ENCODE peak calls at places on chromosomes 5 and 9, in eight cellular contexts. One of them, this sample, is unnamed.

GRCh38 chr5:175692235-175692995 is 34.5 kb downstream of the HRH2 start:
- DNase-seq in Jurkat, Clone E6-1: no peak
- DNase-seq in mesenchymal stem cell: no peak
- DNase-seq in cerebellum: no peak
- DNase-seq in nephron progenitor cell: no peak
- DNase-seq in foreskin fibroblast: no peak
- DNase-seq in activated T-helper 9 cell treated with anti-CD3 and anti-CD28 coated beads, Interleukin-2, amount 50 U/mL, for 16 hours: no peak
- DNase-seq in kidney: peak; percentile 44
- DNase-seq in this sample: no peak

GRCh38 chr5:73176250-73176649 is 3.3 kb downstream of the TMEM174 start:
- DNase-seq in Jurkat, Clone E6-1: no peak
- DNase-seq in mesenchymal stem cell: no peak
- DNase-seq in cerebellum: no peak
- DNase-seq in nephron progenitor cell: no peak
- DNase-seq in foreskin fibroblast: no peak
- DNase-seq in activated T-helper 9 cell treated with anti-CD3 and anti-CD28 coated beads, Interleukin-2, amount 50 U/mL, for 16 hours: no peak
- DNase-seq in kidney: no peak
- DNase-seq in this sample: no peak

GRCh38 chr9:35689351-35689600 is 449 bp downstream of the TPM2 start:
- DNase-seq in Jurkat, Clone E6-1: no peak
- DNase-seq in mesenchymal stem cell: no peak
- DNase-seq in cerebellum: no peak
- DNase-seq in nephron progenitor cell: no peak
- DNase-seq in foreskin fibroblast: no peak
- DNase-seq in activated T-helper 9 cell treated with anti-CD3 and anti-CD28 coated beads, Interleukin-2, amount 50 U/mL, for 16 hours: no peak
- DNase-seq in kidney: no peak
- DNase-seq in this sample: no peak

GRCh38 chr9:37191403-37192089 is 71.2 kb downstream of the ZCCHC7 start:
- DNase-seq in Jurkat, Clone E6-1: no peak
- DNase-seq in mesenchymal stem cell: no peak
- DNase-seq in cerebellum: no peak
- DNase-seq in nephron progenitor cell: no peak
- DNase-seq in foreskin fibroblast: no peak
- DNase-seq in activated T-helper 9 cell treated with anti-CD3 and anti-CD28 coated beads, Interleukin-2, amount 50 U/mL, for 16 hours: no peak
- DNase-seq in kidney: no peak
- DNase-seq in this sample: no peak

GRCh38 chr5:116746668-116747067 is 172.0 kb upstream of the SEMA6A start:
- DNase-seq in Jurkat, Clone E6-1: no peak
- DNase-seq in mesenchymal stem cell: peak; percentile 9
- DNase-seq in cerebellum: no peak
- DNase-seq in nephron progenitor cell: no peak
- DNase-seq in foreskin fibroblast: no peak
- DNase-seq in activated T-helper 9 cell treated with anti-CD3 and anti-CD28 coated beads, Interleukin-2, amount 50 U/mL, for 16 hours: no peak
- DNase-seq in kidney: no peak
- DNase-seq in this sample: no peak

GRCh38 chr5:18314192-18314778 is 680.0 kb downstream of the TAF11L14 start:
- DNase-seq in Jurkat, Clone E6-1: peak; percentile 16
- DNase-seq in mesenchymal stem cell: peak; percentile 29
- DNase-seq in cerebellum: peak; percentile 25
- DNase-seq in nephron progenitor cell: peak; percentile 16
- DNase-seq in foreskin fibroblast: peak; percentile 2
- DNase-seq in activated T-helper 9 cell treated with anti-CD3 and anti-CD28 coated beads, Interleukin-2, amount 50 U/mL, for 16 hours: no peak
- DNase-seq in kidney: no peak
- DNase-seq in this sample: no peak

GRCh38 chr5:76084496-76085285 is 1.5 kb downstream of the SV2C start:
- DNase-seq in Jurkat, Clone E6-1: no peak
- DNase-seq in mesenchymal stem cell: no peak
- DNase-seq in cerebellum: no peak
- DNase-seq in nephron progenitor cell: peak; percentile 71
- DNase-seq in foreskin fibroblast: no peak
- DNase-seq in activated T-helper 9 cell treated with anti-CD3 and anti-CD28 coated beads, Interleukin-2, amount 50 U/mL, for 16 hours: no peak
- DNase-seq in kidney: peak; percentile 51
- DNase-seq in this sample: no peak

GRCh38 chr5:179422840-179423523 is 77.7 kb upstream of the ADAMTS2 start:
- DNase-seq in Jurkat, Clone E6-1: no peak
- DNase-seq in mesenchymal stem cell: no peak
- DNase-seq in cerebellum: no peak
- DNase-seq in nephron progenitor cell: no peak
- DNase-seq in foreskin fibroblast: no peak
- DNase-seq in activated T-helper 9 cell treated with anti-CD3 and anti-CD28 coated beads, Interleukin-2, amount 50 U/mL, for 16 hours: no peak
- DNase-seq in kidney: no peak
- DNase-seq in this sample: no peak

GRCh38 chr5:100516285-100516684 is 18.9 kb upstream of the FAM174A start:
- DNase-seq in Jurkat, Clone E6-1: no peak
- DNase-seq in mesenchymal stem cell: no peak
- DNase-seq in cerebellum: no peak
- DNase-seq in nephron progenitor cell: no peak
- DNase-seq in foreskin fibroblast: no peak
- DNase-seq in activated T-helper 9 cell treated with anti-CD3 and anti-CD28 coated beads, Interleukin-2, amount 50 U/mL, for 16 hours: no peak
- DNase-seq in kidney: no peak
- DNase-seq in this sample: no peak

GRCh38 chr5:54379590-54379989 is 69.2 kb upstream of the ARL15 start:
- DNase-seq in Jurkat, Clone E6-1: no peak
- DNase-seq in mesenchymal stem cell: no peak
- DNase-seq in cerebellum: no peak
- DNase-seq in nephron progenitor cell: no peak
- DNase-seq in foreskin fibroblast: no peak
- DNase-seq in activated T-helper 9 cell treated with anti-CD3 and anti-CD28 coated beads, Interleukin-2, amount 50 U/mL, for 16 hours: no peak
- DNase-seq in kidney: no peak
- DNase-seq in this sample: no peak

GRCh38 chr5:132391247-132391646 is 21.7 kb downstream of the SLC22A5 start:
- DNase-seq in Jurkat, Clone E6-1: no peak
- DNase-seq in mesenchymal stem cell: no peak
- DNase-seq in cerebellum: no peak
- DNase-seq in nephron progenitor cell: no peak
- DNase-seq in foreskin fibroblast: no peak
- DNase-seq in activated T-helper 9 cell treated with anti-CD3 and anti-CD28 coated beads, Interleukin-2, amount 50 U/mL, for 16 hours: no peak
- DNase-seq in kidney: no peak
- DNase-seq in this sample: no peak

GRCh38 chr9:94703488-94704140 is 22.9 kb upstream of the AOPEP start:
- DNase-seq in Jurkat, Clone E6-1: no peak
- DNase-seq in mesenchymal stem cell: no peak
- DNase-seq in cerebellum: no peak
- DNase-seq in nephron progenitor cell: no peak
- DNase-seq in foreskin fibroblast: no peak
- DNase-seq in activated T-helper 9 cell treated with anti-CD3 and anti-CD28 coated beads, Interleukin-2, amount 50 U/mL, for 16 hours: no peak
- DNase-seq in kidney: no peak
- DNase-seq in this sample: no peak

GRCh38 chr9:16664211-16664610 is 206.3 kb downstream of the BNC2 start:
- DNase-seq in Jurkat, Clone E6-1: no peak
- DNase-seq in mesenchymal stem cell: no peak
- DNase-seq in cerebellum: no peak
- DNase-seq in nephron progenitor cell: no peak
- DNase-seq in foreskin fibroblast: no peak
- DNase-seq in activated T-helper 9 cell treated with anti-CD3 and anti-CD28 coated beads, Interleukin-2, amount 50 U/mL, for 16 hours: no peak
- DNase-seq in kidney: no peak
- DNase-seq in this sample: no peak

GRCh38 chr9:108663381-108663876 is 192.4 kb downstream of the ACTL7B start:
- DNase-seq in Jurkat, Clone E6-1: no peak
- DNase-seq in mesenchymal stem cell: peak; percentile 20
- DNase-seq in cerebellum: no peak
- DNase-seq in nephron progenitor cell: no peak
- DNase-seq in foreskin fibroblast: no peak
- DNase-seq in activated T-helper 9 cell treated with anti-CD3 and anti-CD28 coated beads, Interleukin-2, amount 50 U/mL, for 16 hours: no peak
- DNase-seq in kidney: no peak
- DNase-seq in this sample: no peak

GRCh38 chr5:159230657-159231056 is 21.3 kb upstream of the RNF145 start:
- DNase-seq in Jurkat, Clone E6-1: no peak
- DNase-seq in mesenchymal stem cell: no peak
- DNase-seq in cerebellum: no peak
- DNase-seq in nephron progenitor cell: no peak
- DNase-seq in foreskin fibroblast: no peak
- DNase-seq in activated T-helper 9 cell treated with anti-CD3 and anti-CD28 coated beads, Interleukin-2, amount 50 U/mL, for 16 hours: no peak
- DNase-seq in kidney: no peak
- DNase-seq in this sample: no peak

GRCh38 chr9:121826711-121827110 is 175.3 kb downstream of the DAB2IP start:
- DNase-seq in Jurkat, Clone E6-1: no peak
- DNase-seq in mesenchymal stem cell: no peak
- DNase-seq in cerebellum: no peak
- DNase-seq in nephron progenitor cell: no peak
- DNase-seq in foreskin fibroblast: no peak
- DNase-seq in activated T-helper 9 cell treated with anti-CD3 and anti-CD28 coated beads, Interleukin-2, amount 50 U/mL, for 16 hours: no peak
- DNase-seq in kidney: no peak
- DNase-seq in this sample: no peak

GRCh38 chr9:73080110-73080683 is 71.5 kb upstream of the ANXA1 start:
- DNase-seq in Jurkat, Clone E6-1: no peak
- DNase-seq in mesenchymal stem cell: no peak
- DNase-seq in cerebellum: no peak
- DNase-seq in nephron progenitor cell: peak; percentile 13
- DNase-seq in foreskin fibroblast: no peak
- DNase-seq in activated T-helper 9 cell treated with anti-CD3 and anti-CD28 coated beads, Interleukin-2, amount 50 U/mL, for 16 hours: no peak
- DNase-seq in kidney: no peak
- DNase-seq in this sample: no peak

GRCh38 chr9:91951944-91952520 is 2.0 kb upstream of the ROR2 start:
- DNase-seq in Jurkat, Clone E6-1: no peak
- DNase-seq in mesenchymal stem cell: peak; percentile 75
- DNase-seq in cerebellum: no peak
- DNase-seq in nephron progenitor cell: no peak
- DNase-seq in foreskin fibroblast: peak; percentile 23
- DNase-seq in activated T-helper 9 cell treated with anti-CD3 and anti-CD28 coated beads, Interleukin-2, amount 50 U/mL, for 16 hours: no peak
- DNase-seq in kidney: no peak
- DNase-seq in this sample: no peak

GRCh38 chr9:123453904-123454321 is 97.9 kb downstream of the CRB2 start:
- DNase-seq in Jurkat, Clone E6-1: no peak
- DNase-seq in mesenchymal stem cell: no peak
- DNase-seq in cerebellum: peak; percentile 24
- DNase-seq in nephron progenitor cell: no peak
- DNase-seq in foreskin fibroblast: no peak
- DNase-seq in activated T-helper 9 cell treated with anti-CD3 and anti-CD28 coated beads, Interleukin-2, amount 50 U/mL, for 16 hours: no peak
- DNase-seq in kidney: no peak
- DNase-seq in this sample: no peak

GRCh38 chr9:137834846-137835546 is 42.6 kb upstream of the CACNA1B start:
- DNase-seq in Jurkat, Clone E6-1: no peak
- DNase-seq in mesenchymal stem cell: no peak
- DNase-seq in cerebellum: no peak
- DNase-seq in nephron progenitor cell: no peak
- DNase-seq in foreskin fibroblast: no peak
- DNase-seq in activated T-helper 9 cell treated with anti-CD3 and anti-CD28 coated beads, Interleukin-2, amount 50 U/mL, for 16 hours: no peak
- DNase-seq in kidney: no peak
- DNase-seq in this sample: no peak

GRCh38 chr5:178114325-178115135 is 1.2 kb downstream of the N4BP3 start:
- DNase-seq in Jurkat, Clone E6-1: no peak
- DNase-seq in mesenchymal stem cell: no peak
- DNase-seq in cerebellum: peak; percentile 64
- DNase-seq in nephron progenitor cell: peak; percentile 34
- DNase-seq in foreskin fibroblast: no peak
- DNase-seq in activated T-helper 9 cell treated with anti-CD3 and anti-CD28 coated beads, Interleukin-2, amount 50 U/mL, for 16 hours: peak; percentile 23
- DNase-seq in kidney: peak; percentile 82
- DNase-seq in this sample: no peak

GRCh38 chr9:71783120-71783523 is 14.8 kb upstream of the CEMIP2 start:
- DNase-seq in Jurkat, Clone E6-1: peak; percentile 56
- DNase-seq in mesenchymal stem cell: no peak
- DNase-seq in cerebellum: peak; percentile 33
- DNase-seq in nephron progenitor cell: no peak
- DNase-seq in foreskin fibroblast: no peak
- DNase-seq in activated T-helper 9 cell treated with anti-CD3 and anti-CD28 coated beads, Interleukin-2, amount 50 U/mL, for 16 hours: peak; percentile 75
- DNase-seq in kidney: peak; percentile 87
- DNase-seq in this sample: no peak

GRCh38 chr9:136047076-136047774 is 47.9 kb downstream of the NACC2 start:
- DNase-seq in Jurkat, Clone E6-1: no peak
- DNase-seq in mesenchymal stem cell: no peak
- DNase-seq in cerebellum: peak; percentile 53
- DNase-seq in nephron progenitor cell: no peak
- DNase-seq in foreskin fibroblast: no peak
- DNase-seq in activated T-helper 9 cell treated with anti-CD3 and anti-CD28 coated beads, Interleukin-2, amount 50 U/mL, for 16 hours: no peak
- DNase-seq in kidney: peak; percentile 75
- DNase-seq in this sample: no peak

GRCh38 chr9:109335121-109335520 is 14.3 kb upstream of the EPB41L4B start:
- DNase-seq in Jurkat, Clone E6-1: no peak
- DNase-seq in mesenchymal stem cell: no peak
- DNase-seq in cerebellum: no peak
- DNase-seq in nephron progenitor cell: no peak
- DNase-seq in foreskin fibroblast: no peak
- DNase-seq in activated T-helper 9 cell treated with anti-CD3 and anti-CD28 coated beads, Interleukin-2, amount 50 U/mL, for 16 hours: no peak
- DNase-seq in kidney: no peak
- DNase-seq in this sample: no peak

GRCh38 chr9:107260437-107261081 is 22.5 kb upstream of the RAD23B start:
- DNase-seq in Jurkat, Clone E6-1: no peak
- DNase-seq in mesenchymal stem cell: no peak
- DNase-seq in cerebellum: no peak
- DNase-seq in nephron progenitor cell: no peak
- DNase-seq in foreskin fibroblast: no peak
- DNase-seq in activated T-helper 9 cell treated with anti-CD3 and anti-CD28 coated beads, Interleukin-2, amount 50 U/mL, for 16 hours: no peak
- DNase-seq in kidney: no peak
- DNase-seq in this sample: no peak

GRCh38 chr9:15389636-15390035 is 33.0 kb upstream of the SNAPC3 start:
- DNase-seq in Jurkat, Clone E6-1: no peak
- DNase-seq in mesenchymal stem cell: no peak
- DNase-seq in cerebellum: no peak
- DNase-seq in nephron progenitor cell: no peak
- DNase-seq in foreskin fibroblast: no peak
- DNase-seq in activated T-helper 9 cell treated with anti-CD3 and anti-CD28 coated beads, Interleukin-2, amount 50 U/mL, for 16 hours: no peak
- DNase-seq in kidney: no peak
- DNase-seq in this sample: no peak

GRCh38 chr9:113992994-113993393 is 85.1 kb downstream of the AMBP start:
- DNase-seq in Jurkat, Clone E6-1: peak; percentile 39
- DNase-seq in mesenchymal stem cell: no peak
- DNase-seq in cerebellum: no peak
- DNase-seq in nephron progenitor cell: no peak
- DNase-seq in foreskin fibroblast: no peak
- DNase-seq in activated T-helper 9 cell treated with anti-CD3 and anti-CD28 coated beads, Interleukin-2, amount 50 U/mL, for 16 hours: no peak
- DNase-seq in kidney: peak; percentile 26
- DNase-seq in this sample: no peak

GRCh38 chr9:71349218-71349617 is 227.8 kb upstream of the TRPM3 start:
- DNase-seq in Jurkat, Clone E6-1: no peak
- DNase-seq in mesenchymal stem cell: peak; percentile 3
- DNase-seq in cerebellum: no peak
- DNase-seq in nephron progenitor cell: no peak
- DNase-seq in foreskin fibroblast: no peak
- DNase-seq in activated T-helper 9 cell treated with anti-CD3 and anti-CD28 coated beads, Interleukin-2, amount 50 U/mL, for 16 hours: no peak
- DNase-seq in kidney: no peak
- DNase-seq in this sample: peak; percentile 61

GRCh38 chr5:90399251-90399650 is 10.3 kb downstream of the CETN3 start:
- DNase-seq in Jurkat, Clone E6-1: no peak
- DNase-seq in mesenchymal stem cell: no peak
- DNase-seq in cerebellum: no peak
- DNase-seq in nephron progenitor cell: no peak
- DNase-seq in foreskin fibroblast: no peak
- DNase-seq in activated T-helper 9 cell treated with anti-CD3 and anti-CD28 coated beads, Interleukin-2, amount 50 U/mL, for 16 hours: no peak
- DNase-seq in kidney: no peak
- DNase-seq in this sample: no peak

GRCh38 chr5:69086206-69086605 is 7.6 kb upstream of the SLC30A5 start:
- DNase-seq in Jurkat, Clone E6-1: no peak
- DNase-seq in mesenchymal stem cell: no peak
- DNase-seq in cerebellum: no peak
- DNase-seq in nephron progenitor cell: no peak
- DNase-seq in foreskin fibroblast: no peak
- DNase-seq in activated T-helper 9 cell treated with anti-CD3 and anti-CD28 coated beads, Interleukin-2, amount 50 U/mL, for 16 hours: no peak
- DNase-seq in kidney: no peak
- DNase-seq in this sample: no peak

GRCh38 chr9:127344373-127344995 is 52.5 kb upstream of the SLC2A8 start:
- DNase-seq in Jurkat, Clone E6-1: no peak
- DNase-seq in mesenchymal stem cell: peak; percentile 38
- DNase-seq in cerebellum: no peak
- DNase-seq in nephron progenitor cell: no peak
- DNase-seq in foreskin fibroblast: peak; percentile 27
- DNase-seq in activated T-helper 9 cell treated with anti-CD3 and anti-CD28 coated beads, Interleukin-2, amount 50 U/mL, for 16 hours: no peak
- DNase-seq in kidney: no peak
- DNase-seq in this sample: no peak

GRCh38 chr9:130174025-130174424 is 1.8 kb downstream of the NCS1 start:
- DNase-seq in Jurkat, Clone E6-1: no peak
- DNase-seq in mesenchymal stem cell: no peak
- DNase-seq in cerebellum: no peak
- DNase-seq in nephron progenitor cell: no peak
- DNase-seq in foreskin fibroblast: no peak
- DNase-seq in activated T-helper 9 cell treated with anti-CD3 and anti-CD28 coated beads, Interleukin-2, amount 50 U/mL, for 16 hours: no peak
- DNase-seq in kidney: no peak
- DNase-seq in this sample: no peak